ENCODE peak calls at places on chromosomes 1 and 21, in five cellular contexts. I, G, F, Z and O are unnamed samples.

GRCh38 chr1:44472614-44473262 is 67.7 kb downstream of the RNF220 start:
- DNase-seq in I (no peak), G (no peak), Z (no peak), F (no peak), O (no peak)

GRCh38 chr1:218852541-218852940 is 321.1 kb upstream of the LYPLAL1 start:
- DNase-seq in I (no peak), G (no peak), Z (no peak), F (no peak), O (no peak)

GRCh38 chr1:231581859-231582258 is 44.7 kb upstream of the DISC1 start:
- DNase-seq in F (no peak), Z (no peak), I (no peak), G (no peak), O (no peak)

GRCh38 chr1:30697571-30697970 is 25.8 kb downstream of the MATN1 start:
- DNase-seq in G (no peak), Z (no peak), F (no peak), I (no peak), O (no peak)

GRCh38 chr1:211894312-211894711 is 63.7 kb upstream of the LPGAT1 start:
- DNase-seq in G (no peak), I (no peak), F (no peak), Z (no peak), O (no peak)

GRCh38 chr1:150805899-150806298 is 2.2 kb downstream of the CTSK start:
- DNase-seq in F (no peak), G (no peak), Z (no peak), I (no peak), O (no peak)

GRCh38 chr1:164772635-164773034 is 213.7 kb downstream of the PBX1 start:
- DNase-seq in G (no peak), I (no peak), F (peak; percentile 94), Z (no peak), O (peak; percentile 95)

GRCh38 chr1:95179205-95180001 is 54.6 kb upstream of the RWDD3 start:
- DNase-seq in G (no peak), I (no peak), Z (no peak), F (peak; percentile 4), O (no peak)

GRCh38 chr1:208183977-208184901 is 59.9 kb downstream of the PLXNA2 start:
- DNase-seq in F (peak; percentile 64), Z (no peak), I (no peak), G (no peak), O (peak; percentile 93)

GRCh38 chr1:183744132-183744913 is 60.6 kb upstream of the RGL1 start:
- DNase-seq in F (no peak), G (no peak), I (no peak), Z (no peak), O (no peak)

GRCh38 chr1:75575837-75576236 is 35.1 kb downstream of the SLC44A5 start:
- DNase-seq in G (no peak), I (no peak), Z (no peak), F (no peak), O (no peak)

GRCh38 chr21:17903029-17903806 is 84.1 kb upstream of the C21orf91 start:
- DNase-seq in G (no peak), Z (no peak), F (peak; percentile 50), I (no peak), O (peak; percentile 68)

DNA sequence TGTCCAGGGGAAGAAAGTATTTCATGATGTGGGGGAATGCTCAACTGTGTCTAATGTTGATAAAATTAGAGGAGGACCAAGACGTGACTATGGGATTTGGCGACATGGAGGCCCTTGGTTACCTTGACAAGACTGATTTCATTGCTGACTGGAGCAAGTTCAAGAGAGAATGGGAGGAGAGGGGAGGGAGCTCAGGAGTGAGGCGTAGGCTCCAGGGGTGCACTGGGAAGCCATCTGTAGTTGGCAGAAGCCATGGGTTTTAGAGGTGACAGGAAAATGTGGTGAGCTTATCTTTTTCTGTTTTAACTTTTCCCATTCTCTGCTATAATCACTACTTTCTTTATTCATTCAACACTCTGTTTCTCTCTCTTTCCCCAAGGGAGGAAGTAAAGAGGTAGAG is 15.8 kb downstream of the UBE4B start:
- DNase-seq in Z (no peak), I (no peak), F (no peak), G (no peak), O (no peak)
- H2BK12ac ChIP-seq in Z (no peak overlapping the region), I (peak overlapping the region; percentile 74), F (no peak overlapping the region), G (no peak overlapping the region), O (no peak overlapping the region)

GRCh38 chr1:23951646-23952095 is 8.0 kb upstream of the PNRC2 start:
- DNase-seq in G (peak; percentile 26), F (peak; percentile 96), Z (no peak), I (no peak), O (peak; percentile 89)
- H3K4ac ChIP-seq in G (no peak overlapping the region), F (no peak overlapping the region), Z (no peak overlapping the region), I (no peak overlapping the region), O (no peak overlapping the region)

GRCh38 chr21:31877558-31877957 is 4.7 kb downstream of the HUNK start:
- DNase-seq in Z (no peak), G (no peak), I (no peak), F (no peak), O (peak; percentile 45)

GRCh38 chr21:31878831-31879230 is 6.0 kb downstream of the HUNK start:
- DNase-seq in G (no peak), F (no peak), I (no peak), Z (no peak), O (no peak)

GRCh38 chr21:31879911-31880310 is 7.1 kb downstream of the HUNK start:
- DNase-seq in G (no peak), I (no peak), Z (no peak), F (no peak), O (no peak)

GRCh38 chr21:31879251-31879650 is 6.4 kb downstream of the HUNK start:
- DNase-seq in G (no peak), F (no peak), I (no peak), Z (no peak), O (peak; percentile 31)

GRCh38 chr21:31880816-31881215 is 8.0 kb downstream of the HUNK start:
- DNase-seq in I (no peak), G (no peak), F (no peak), Z (no peak), O (no peak)
- H3K4me2 ChIP-seq in I (no peak overlapping the region), G (no peak overlapping the region), F (no peak overlapping the region), Z (no peak overlapping the region), O (no peak overlapping the region)

GRCh38 chr1:202348509-202349262 is at the start of gene PPP1R12B:
- DNase-seq in F (peak; percentile 99), Z (peak; percentile 95), I (peak; percentile 99), G (peak; percentile 97), O (peak; percentile 99)
- H2BK12ac ChIP-seq in F (peak within 1 kb of the TSS; percentile 45), Z (peak within 1 kb of the TSS; percentile 75), I (no peak within 1 kb of the TSS), G (no peak within 1 kb of the TSS), O (peak within 1 kb of the TSS; percentile 47)

DNA sequence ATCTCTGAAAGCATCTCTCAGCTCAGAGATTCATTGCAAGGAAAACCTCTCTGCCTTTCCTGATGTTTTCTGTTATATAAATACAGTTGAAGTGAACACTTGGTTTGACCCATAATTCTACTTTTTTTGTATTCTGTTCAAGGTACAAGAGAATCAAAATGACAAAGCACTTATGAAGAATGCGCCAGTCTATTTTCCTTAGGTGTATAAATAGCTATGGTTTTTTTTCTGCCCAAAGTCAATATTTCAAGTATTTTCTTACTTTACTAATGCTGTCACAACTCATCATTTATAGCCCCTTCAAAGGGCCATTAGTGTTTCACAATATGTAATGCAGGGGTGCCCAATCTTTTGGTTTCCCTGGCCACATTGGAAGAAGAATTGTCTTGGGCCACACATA is 142.5 kb upstream of the C1orf105 start:
- DNase-seq in F (no peak), G (no peak), I (no peak), Z (no peak), O (no peak)
- H3K4ac ChIP-seq in F (no peak overlapping the region), G (no peak overlapping the region), I (no peak overlapping the region), Z (no peak overlapping the region), O (no peak overlapping the region)

GRCh38 chr1:18866314-18866713 is 6.9 kb upstream of the TAS1R2 start:
- DNase-seq in F (no peak), G (no peak), Z (no peak), I (no peak), O (no peak)
- H3K4me2 ChIP-seq in F (no peak overlapping the region), G (no peak overlapping the region), Z (no peak overlapping the region), I (no peak overlapping the region), O (no peak overlapping the region)

GRCh38 chr1:168263130-168263529 is 17.5 kb upstream of the TBX19 start:
- DNase-seq in G (no peak), Z (no peak), F (no peak), I (no peak), O (no peak)

GRCh38 chr1:168257397-168257796 is 23.3 kb upstream of the TBX19 start:
- DNase-seq in I (no peak), F (no peak), Z (no peak), G (no peak), O (no peak)

GRCh38 chr1:168261390-168261789 is 19.3 kb upstream of the TBX19 start:
- DNase-seq in G (no peak), I (no peak), F (peak; percentile 3), Z (no peak), O (peak; percentile 7)

GRCh38 chr1:168259567-168259966 is 21.1 kb upstream of the TBX19 start:
- DNase-seq in Z (no peak), I (no peak), G (no peak), F (no peak), O (no peak)

DNA sequence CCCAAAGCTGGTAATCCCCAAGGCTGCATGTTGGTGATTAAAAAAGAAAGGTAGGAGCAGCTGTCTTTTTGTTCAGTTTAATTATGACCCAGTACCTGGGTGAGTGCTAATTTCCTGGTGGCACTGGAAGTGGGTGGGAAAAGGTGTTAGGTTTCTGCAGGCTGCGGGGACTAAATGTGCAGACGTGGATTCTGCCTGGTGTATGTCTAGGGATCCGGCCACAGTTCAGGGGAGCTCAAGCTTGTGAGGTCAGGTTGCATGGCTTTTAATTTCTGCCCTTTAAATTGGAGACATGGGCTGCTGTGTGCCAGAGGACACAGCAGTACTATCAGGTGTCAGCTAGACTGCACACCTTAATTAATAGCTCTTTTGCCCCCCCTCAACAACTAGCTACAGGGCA is 20.3 kb upstream of the TBX19 start:
- DNase-seq in Z (no peak), I (no peak), G (no peak), F (no peak), O (no peak)
- H2BK12ac ChIP-seq in Z (peak overlapping the region; percentile 53), I (no peak overlapping the region), G (no peak overlapping the region), F (no peak overlapping the region), O (no peak overlapping the region)

GRCh38 chr1:241640867-241641542 is 836 bp upstream of the CHML start:
- DNase-seq in F (peak; percentile 58), Z (no peak), G (no peak), I (no peak), O (peak; percentile 80)
- H3K4ac ChIP-seq in F (no peak overlapping the region), Z (no peak overlapping the region), G (no peak overlapping the region), I (no peak overlapping the region), O (no peak overlapping the region)